ENCODE peak calls at places on chromosomes 6 and 20, in four cellular contexts. C, M, Z and Q are unnamed samples.

GRCh38 chr20:17889226-17889625 is 79.4 kb downstream of the SNX5 start:
- DNase-seq in C (no peak), M (no peak), Z (peak), Q (no peak)

GRCh38 chr6:157037165-157037564 is 260.0 kb downstream of the ARID1B start:
- DNase-seq in C (no peak), M (no peak), Z (no peak), Q (no peak)

GRCh38 chr20:21511485-21511849 is 2.4 kb downstream of the NKX2-2 start:
- DNase-seq in C (no peak), M (no peak), Z (no peak), Q (no peak)

GRCh38 chr6:31729979-31730630 is 1.0 kb upstream of the DDAH2 start:
- DNase-seq in C (peak), M (peak), Z (peak), Q (peak)

GRCh38 chr6:164167873-164168405 is 753.4 kb downstream of the QKI start:
- DNase-seq in C (no peak), M (no peak), Z (no peak), Q (no peak)

GRCh38 chr20:23507346-23507745 is 16.4 kb downstream of the CST8 start:
- DNase-seq in C (no peak), M (no peak), Z (no peak), Q (no peak)

GRCh38 chr6:106773956-106774629 is 144.7 kb downstream of the QRSL1 start:
- DNase-seq in C (no peak), M (no peak), Z (no peak), Q (no peak)

GRCh38 chr6:44966449-44967091 is 361.6 kb upstream of the RUNX2 start:
- DNase-seq in C (peak), M (no peak), Z (peak), Q (no peak)

GRCh38 chr20:57990396-57990987 is 238.0 kb downstream of the ANKRD60 start:
- DNase-seq in C (peak), M (no peak), Z (peak), Q (no peak)

DNA sequence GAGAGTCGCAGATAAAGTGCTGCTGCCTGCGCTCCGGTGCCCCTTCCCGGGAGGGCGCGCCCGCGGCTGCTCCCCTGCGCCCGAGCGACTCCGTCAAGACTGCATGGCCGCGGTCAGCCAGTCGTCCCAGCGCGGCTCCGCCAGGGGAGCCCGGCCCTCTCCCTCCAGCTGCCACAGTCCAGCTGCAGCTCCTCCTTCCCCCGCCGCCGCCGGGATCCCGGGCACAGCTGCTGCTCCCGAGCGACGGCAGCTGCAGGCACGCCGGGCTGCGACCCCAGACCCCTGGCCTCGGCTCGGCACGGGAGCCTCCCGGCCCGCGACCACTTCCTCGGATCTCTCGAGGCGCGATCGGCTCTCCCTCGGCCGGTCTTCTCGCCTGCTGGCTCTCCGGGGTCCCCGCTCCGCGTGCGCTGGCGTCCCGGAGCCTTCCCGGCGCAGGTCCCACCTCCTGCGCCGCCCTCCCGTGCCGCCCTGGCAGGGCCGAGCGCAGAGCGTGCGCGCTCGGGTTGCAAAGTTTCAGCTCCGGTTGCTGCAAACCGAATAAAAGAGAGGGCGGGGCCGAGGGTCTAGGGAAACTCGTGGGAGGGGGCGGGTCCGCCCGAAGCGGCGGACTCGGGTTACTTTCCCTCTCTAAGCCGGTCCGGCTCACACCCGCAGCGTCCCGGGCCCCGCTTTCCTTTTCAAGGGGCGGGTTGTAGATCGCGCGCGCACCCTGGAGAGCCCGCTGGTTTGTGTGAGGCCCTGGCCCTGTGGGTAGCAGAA is at the start of gene CNKSR3:
- DNase-seq in C (peak), M (peak), Z (peak), Q (peak)
- TF ChIP-seq CTCF in C (no peak), M (peak), Z (no peak), Q (no peak)

GRCh38 chr6:109783245-109783990 is 92.3 kb downstream of the FIG4 start:
- DNase-seq in C (no peak), M (no peak), Z (peak), Q (peak)
- TF ChIP-seq CTCF in C (no peak), M (peak), Z (peak), Q (peak)

GRCh38 chr6:43853066-43853650 is 83.1 kb downstream of the VEGFA start:
- DNase-seq in C (no peak), M (no peak), Z (no peak), Q (no peak)

GRCh38 chr6:43855247-43855646 is 85.2 kb downstream of the VEGFA start:
- DNase-seq in C (no peak), M (no peak), Z (no peak), Q (no peak)

GRCh38 chr6:43859213-43859612 is 89.2 kb downstream of the VEGFA start:
- DNase-seq in C (no peak), M (no peak), Z (no peak), Q (no peak)

GRCh38 chr6:43858161-43859153 is 88.4 kb downstream of the VEGFA start:
- DNase-seq in C (no peak), M (no peak), Z (no peak), Q (peak)

GRCh38 chr6:43856005-43856765 is 86.2 kb downstream of the VEGFA start:
- DNase-seq in C (no peak), M (peak), Z (peak), Q (peak)
- TF ChIP-seq CTCF in C (no peak), M (peak), Z (peak), Q (peak)

GRCh38 chr6:15327271-15327670 is 81.4 kb downstream of the JARID2 start:
- DNase-seq in C (no peak), M (peak), Z (peak), Q (peak)
- TF ChIP-seq CTCF in C (no peak), M (peak), Z (peak), Q (no peak)

DNA sequence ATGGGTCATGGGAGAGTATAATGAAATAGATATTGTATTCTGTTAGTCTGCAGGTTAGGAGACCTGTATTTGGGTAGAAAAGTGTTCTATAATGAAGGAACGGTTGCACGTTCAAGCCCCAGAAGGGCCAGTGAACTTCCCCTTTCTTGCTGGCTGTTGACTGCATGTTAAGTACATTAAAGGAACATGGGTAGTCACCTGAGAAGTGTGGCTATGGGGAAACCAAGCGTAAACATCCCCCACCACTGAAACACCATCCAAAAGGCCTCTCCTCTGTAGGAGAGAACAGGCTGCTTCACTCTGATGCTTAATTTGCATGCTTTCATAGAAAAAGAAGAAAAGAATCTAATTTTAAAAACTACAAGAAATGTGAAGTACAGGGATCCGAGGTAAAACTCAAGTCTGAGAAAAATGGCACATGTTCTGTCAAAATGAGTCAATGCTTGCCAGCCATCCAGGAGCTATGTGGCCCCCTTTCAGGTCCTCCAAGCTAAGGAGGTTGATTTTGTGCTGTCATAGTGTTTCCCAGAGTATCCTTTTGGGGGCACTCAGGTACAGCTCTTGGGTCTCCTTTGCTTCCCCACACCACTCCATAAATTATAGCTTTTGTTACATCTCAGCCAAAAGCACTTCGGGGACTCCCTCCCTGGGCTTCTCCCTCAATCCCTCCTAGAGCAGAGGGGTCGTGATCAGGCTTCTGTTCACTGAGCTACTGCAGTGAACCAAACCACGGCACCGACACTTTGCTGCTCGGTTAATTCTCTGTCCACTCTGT is 283.7 kb upstream of the AGPAT4 start:
- DNase-seq in C (no peak), M (peak), Z (no peak), Q (peak)
- TF ChIP-seq CTCF in C (no peak), M (peak), Z (no peak), Q (no peak)

GRCh38 chr6:29653452-29654038 is 3.3 kb upstream of the MOG start:
- DNase-seq in C (peak), M (peak), Z (peak), Q (peak)

GRCh38 chr6:29652198-29652584 is 4.7 kb upstream of the MOG start:
- DNase-seq in C (no peak), M (no peak), Z (no peak), Q (no peak)

GRCh38 chr6:29651413-29652197 is 5.3 kb upstream of the MOG start:
- DNase-seq in C (peak), M (no peak), Z (peak), Q (no peak)

GRCh38 chr6:29649701-29650673 is 6.9 kb upstream of the MOG start:
- DNase-seq in C (peak), M (peak), Z (peak), Q (peak)

GRCh38 chr6:29647927-29648642 is 8.8 kb upstream of the MOG start:
- DNase-seq in C (peak), M (no peak), Z (peak), Q (no peak)
- TF ChIP-seq CTCF in C (peak), M (peak), Z (peak), Q (peak)